ENCODE peak calls at places on chromosomes 6 and 20, in four cellular contexts. E, X, G and O are unnamed samples.

GRCh38 chr6:170289108-170289931 is 1.6 kb downstream of the DLL1 start:
- DNase-seq in G (no peak), X (no peak), E (no peak), O (no peak)

GRCh38 chr20:51661609-51662178 is 106.5 kb downstream of the ATP9A start:
- DNase-seq in G (no peak), E (peak), X (no peak), O (no peak)

GRCh38 chr6:162554531-162554930 is 173.0 kb downstream of the PRKN start:
- DNase-seq in E (no peak), G (no peak), X (no peak), O (no peak)

GRCh38 chr20:41391587-41392001 is 25.0 kb upstream of the EMILIN3 start:
- DNase-seq in X (no peak), G (no peak), E (no peak), O (no peak)

GRCh38 chr6:130396722-130397121 is 30.9 kb downstream of the TMEM200A start:
- DNase-seq in X (no peak), G (no peak), E (no peak), O (no peak)

GRCh38 chr6:43811101-43812099 is 41.4 kb downstream of the VEGFA start:
- DNase-seq in G (no peak), X (no peak), E (no peak), O (no peak)

GRCh38 chr6:73798592-73798991 is 102.6 kb downstream of the CD109 start:
- DNase-seq in E (no peak), X (no peak), G (peak), O (no peak)

GRCh38 chr6:165181951-165182414 is 127.4 kb downstream of the C6orf118 start:
- DNase-seq in X (no peak), E (no peak), G (no peak), O (no peak)

GRCh38 chr6:135144678-135145508 is 36.2 kb upstream of the MYB start:
- DNase-seq in G (no peak), E (peak), X (no peak), O (no peak)

GRCh38 chr6:158149641-158150040 is 18.4 kb downstream of the SERAC1 start:
- DNase-seq in X (no peak), E (no peak), G (no peak), O (no peak)

GRCh38 chr20:46374383-46374782 is 32.0 kb downstream of the ELMO2 start:
- DNase-seq in G (no peak), E (no peak), X (no peak), O (no peak)

GRCh38 chr20:60559462-60559861 is 601.2 kb downstream of the CDH26 start:
- DNase-seq in G (no peak), X (no peak), E (no peak), O (no peak)

GRCh38 chr6:124738496-124738895 is 223.7 kb upstream of the RNF217 start:
- DNase-seq in G (no peak), X (no peak), E (no peak), O (no peak)

GRCh38 chr6:141824258-141824795 is 308.4 kb upstream of the GJE1 start:
- DNase-seq in G (no peak), X (no peak), E (no peak), O (no peak)

GRCh38 chr20:18781509-18781908 is 32.1 kb upstream of the SCP2D1 start:
- DNase-seq in G (no peak), E (no peak), X (no peak), O (no peak)

GRCh38 chr20:37581246-37581645 is 53.6 kb upstream of the BLCAP start:
- DNase-seq in E (no peak), G (no peak), X (no peak), O (no peak)

GRCh38 chr6:81075974-81076373 is 676.5 kb downstream of the TENT5A start:
- DNase-seq in E (no peak), G (no peak), X (no peak), O (no peak)

GRCh38 chr20:31945790-31946189 is 6.1 kb downstream of the PDRG1 start:
- DNase-seq in X (no peak), G (no peak), E (no peak), O (peak)

GRCh38 chr6:90578894-90579549 is 7.8 kb downstream of the MAP3K7 start:
- DNase-seq in G (no peak), X (no peak), E (no peak), O (no peak)

GRCh38 chr6:134590449-134590848 is 272.5 kb upstream of the SGK1 start:
- DNase-seq in G (no peak), E (no peak), X (no peak), O (no peak)

DNA sequence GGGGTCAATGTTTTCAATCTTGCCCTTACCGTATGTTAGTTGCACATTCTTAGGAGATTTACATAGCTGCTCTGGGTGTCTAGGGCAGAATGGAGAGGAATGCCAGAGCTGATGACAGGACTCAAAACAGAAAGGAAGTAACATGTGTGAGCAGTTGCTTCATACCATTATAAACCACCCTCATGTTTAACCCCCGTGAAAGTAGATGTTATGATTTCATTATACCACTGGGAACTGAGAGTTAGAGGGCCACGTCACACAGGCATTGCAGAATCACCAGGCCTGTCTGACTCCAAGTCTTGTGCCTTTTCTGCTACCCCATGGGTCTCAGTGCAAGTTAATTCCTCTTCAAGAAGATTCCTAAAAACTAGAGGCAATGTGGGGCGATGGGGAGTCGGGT is 23.5 kb upstream of the SIM1 start:
- DNase-seq in E (no peak), G (no peak), X (no peak), O (no peak)
- H3K27ac ChIP-seq in E (no peak), G (no peak), X (no peak), O (no peak)

GRCh38 chr6:126664271-126664670 is 324.4 kb downstream of the CENPW start:
- DNase-seq in G (no peak), X (no peak), E (no peak), O (no peak)

GRCh38 chr6:126657556-126658129 is 317.7 kb downstream of the CENPW start:
- DNase-seq in X (no peak), G (no peak), E (no peak), O (no peak)

GRCh38 chr6:126662966-126663365 is 323.1 kb downstream of the CENPW start:
- DNase-seq in X (no peak), E (no peak), G (no peak), O (no peak)

GRCh38 chr6:126660376-126660775 is 320.5 kb downstream of the CENPW start:
- DNase-seq in E (no peak), X (no peak), G (no peak), O (no peak)

GRCh38 chr6:126661646-126662045 is 321.7 kb downstream of the CENPW start:
- DNase-seq in G (no peak), X (no peak), E (no peak), O (no peak)
- H3K27ac ChIP-seq in G (no peak), X (no peak), E (no peak), O (no peak)

GRCh38 chr6:57434944-57435343 is 117.5 kb downstream of the PRIM2 start:
- DNase-seq in X (no peak), E (no peak), G (no peak), O (no peak)
- H3K27ac ChIP-seq in X (no peak), E (no peak), G (no peak), O (no peak)

DNA sequence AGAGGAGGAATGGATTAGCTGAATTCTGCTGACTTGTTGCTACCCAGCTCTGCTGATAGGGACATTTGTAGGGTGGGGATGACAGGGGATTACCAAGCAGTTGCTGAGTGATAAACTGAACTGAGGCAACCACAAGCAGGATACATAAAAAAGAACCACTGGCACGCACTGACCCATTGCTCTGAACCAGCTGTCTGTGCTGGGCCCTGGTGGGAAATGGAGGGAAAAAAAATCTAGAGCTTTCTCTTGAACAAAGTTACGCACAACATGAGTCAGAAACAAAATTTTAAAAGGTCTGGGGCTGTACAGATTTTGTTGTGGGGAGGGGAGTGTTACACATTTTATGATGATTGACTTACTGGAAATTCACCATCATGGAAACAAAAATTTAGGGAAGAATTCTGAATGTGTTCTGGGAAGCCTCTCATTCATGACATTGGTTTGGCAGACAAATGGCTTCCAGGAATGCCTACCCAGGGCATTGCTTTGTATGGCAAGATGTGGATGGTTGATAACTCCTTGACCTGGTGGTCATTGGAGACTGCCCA is 37.7 kb downstream of the FOXO3 start:
- DNase-seq in E (no peak), G (no peak), X (no peak), O (peak)
- H3K27ac ChIP-seq in E (no peak), G (peak), X (peak), O (peak)

GRCh38 chr6:109229536-109229935 is 134.2 kb downstream of the CEP57L1 start:
- DNase-seq in E (no peak), G (no peak), X (no peak), O (no peak)
- H3K27ac ChIP-seq in E (no peak), G (no peak), X (no peak), O (no peak)

GRCh38 chr20:4815618-4816017 is 93.9 kb downstream of the PRND start:
- DNase-seq in X (no peak), E (no peak), G (no peak), O (no peak)

GRCh38 chr20:4819901-4820300 is 98.2 kb downstream of the PRND start:
- DNase-seq in X (no peak), E (no peak), G (no peak), O (no peak)

GRCh38 chr20:4817230-4817671 is 95.5 kb downstream of the PRND start:
- DNase-seq in E (no peak), G (no peak), X (no peak), O (no peak)

GRCh38 chr20:4820833-4821518 is 99.3 kb downstream of the PRND start:
- DNase-seq in E (no peak), G (peak), X (no peak), O (no peak)

DNA sequence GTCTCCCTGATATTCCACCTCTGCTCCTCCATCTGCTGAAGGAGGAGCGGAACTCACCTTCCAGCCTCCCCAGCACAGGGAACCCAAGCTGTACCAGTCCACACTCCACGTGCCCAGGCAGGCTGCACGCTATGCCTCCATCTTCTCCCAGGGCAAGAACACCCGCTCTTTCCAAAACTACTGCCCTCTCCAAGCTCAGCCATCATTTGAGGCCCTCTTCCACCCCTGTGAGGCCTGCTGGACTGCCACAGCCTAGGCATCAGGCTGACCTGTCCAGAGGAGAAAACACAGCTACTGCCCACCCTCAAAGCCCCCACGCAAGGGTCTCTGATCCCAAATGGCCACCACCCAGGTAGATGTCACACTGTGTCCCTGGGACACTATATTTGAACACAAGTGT is 99.9 kb downstream of the PRND start:
- DNase-seq in E (no peak), G (no peak), X (no peak), O (no peak)
- H3K27ac ChIP-seq in E (no peak), G (no peak), X (no peak), O (no peak)

GRCh38 chr6:34386316-34387137 is 5.9 kb downstream of the NUDT3 start:
- DNase-seq in X (no peak), G (no peak), E (no peak), O (no peak)
- H3K27ac ChIP-seq in X (no peak), G (no peak), E (no peak), O (peak)

GRCh38 chr6:46997646-46998045 is 44.5 kb downstream of the ADGRF1 start:
- DNase-seq in X (no peak), E (no peak), G (no peak), O (no peak)

GRCh38 chr6:47004458-47004857 is 37.7 kb downstream of the ADGRF1 start:
- DNase-seq in G (no peak), X (no peak), E (no peak), O (no peak)

GRCh38 chr6:46996860-46997641 is 45.1 kb downstream of the ADGRF1 start:
- DNase-seq in G (no peak), E (no peak), X (no peak), O (no peak)

GRCh38 chr6:46998436-46999017 is 43.6 kb downstream of the ADGRF1 start:
- DNase-seq in G (no peak), X (no peak), E (no peak), O (no peak)

DNA sequence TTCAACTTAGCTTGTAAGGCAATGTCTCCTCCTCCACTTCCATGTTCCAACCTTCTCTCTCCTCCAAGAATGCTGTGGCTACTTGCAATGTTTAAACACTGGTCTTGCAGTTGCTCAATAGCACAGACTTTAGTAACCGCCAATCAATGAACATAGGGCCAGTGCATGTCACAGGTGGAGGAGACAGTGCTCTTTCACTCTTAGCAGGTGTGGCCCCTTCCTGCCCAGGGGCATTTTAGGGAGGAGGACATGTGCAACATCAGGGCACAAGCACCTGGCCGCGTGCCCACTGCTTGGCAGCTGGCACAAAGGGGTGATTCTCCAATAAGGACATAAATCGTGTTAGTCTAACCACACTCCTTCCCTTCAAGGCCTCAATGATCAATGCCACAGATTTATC is 41.3 kb downstream of the ADGRF1 start:
- DNase-seq in E (no peak), G (no peak), X (no peak), O (no peak)
- H3K27ac ChIP-seq in E (no peak), G (no peak), X (no peak), O (no peak)